ENCODE peak calls at places on chromosomes 13 and 19, in eight cellular contexts. One of them, this sample, is unnamed.

GRCh38 chr13:64158910-64159309 is 2743.3 kb upstream of the PCDH20 start:
- DNase-seq in neural crest cell: no peak
- DNase-seq in NCI-H774: no peak
- DNase-seq in AG08396: no peak
- DNase-seq in T-helper 2 cell: no peak
- DNase-seq in stimulated activated CD4-positive, alpha-beta T cell treated with anti-CD3 and anti-CD28 coated beads, Interleukin-15, amount 100 ng/mL, for 24 hours: no peak
- DNase-seq in PC-3: peak
- DNase-seq in GM23338: no peak
- DNase-seq in this sample: no peak

GRCh38 chr13:98451676-98452105 is 125.2 kb downstream of the STK24 start:
- DNase-seq in neural crest cell: no peak
- DNase-seq in PC-3: no peak
- DNase-seq in AG08396: no peak
- DNase-seq in NCI-H774: no peak
- DNase-seq in stimulated activated CD4-positive, alpha-beta T cell treated with anti-CD3 and anti-CD28 coated beads, Interleukin-15, amount 100 ng/mL, for 24 hours: no peak
- DNase-seq in T-helper 2 cell: no peak
- DNase-seq in GM23338: no peak
- DNase-seq in this sample: no peak

GRCh38 chr19:778910-779653 is 18.2 kb upstream of the PTBP1 start:
- DNase-seq in neural crest cell: no peak
- DNase-seq in T-helper 2 cell: no peak
- DNase-seq in NCI-H774: no peak
- DNase-seq in stimulated activated CD4-positive, alpha-beta T cell treated with anti-CD3 and anti-CD28 coated beads, Interleukin-15, amount 100 ng/mL, for 24 hours: no peak
- DNase-seq in GM23338: peak
- DNase-seq in AG08396: peak
- DNase-seq in PC-3: peak
- DNase-seq in this sample: no peak

GRCh38 chr19:39299404-39299803 is 3.2 kb downstream of the IFNL1 start:
- DNase-seq in PC-3: no peak
- DNase-seq in neural crest cell: no peak
- DNase-seq in T-helper 2 cell: no peak
- DNase-seq in GM23338: no peak
- DNase-seq in AG08396: no peak
- DNase-seq in stimulated activated CD4-positive, alpha-beta T cell treated with anti-CD3 and anti-CD28 coated beads, Interleukin-15, amount 100 ng/mL, for 24 hours: no peak
- DNase-seq in NCI-H774: no peak
- DNase-seq in this sample: no peak

GRCh38 chr19:39827216-39827615 is 6.7 kb downstream of the DYRK1B start:
- DNase-seq in T-helper 2 cell: no peak
- DNase-seq in neural crest cell: no peak
- DNase-seq in NCI-H774: no peak
- DNase-seq in AG08396: no peak
- DNase-seq in stimulated activated CD4-positive, alpha-beta T cell treated with anti-CD3 and anti-CD28 coated beads, Interleukin-15, amount 100 ng/mL, for 24 hours: no peak
- DNase-seq in PC-3: no peak
- DNase-seq in GM23338: no peak
- DNase-seq in this sample: no peak

GRCh38 chr13:44231786-44232516 is 141.7 kb upstream of the SERP2 start:
- DNase-seq in NCI-H774: peak
- DNase-seq in T-helper 2 cell: no peak
- DNase-seq in stimulated activated CD4-positive, alpha-beta T cell treated with anti-CD3 and anti-CD28 coated beads, Interleukin-15, amount 100 ng/mL, for 24 hours: peak
- DNase-seq in PC-3: peak
- DNase-seq in AG08396: peak
- DNase-seq in neural crest cell: no peak
- DNase-seq in GM23338: peak
- DNase-seq in this sample: no peak

GRCh38 chr19:46142294-46142693 is 5.7 kb upstream of the IGFL2 start:
- DNase-seq in stimulated activated CD4-positive, alpha-beta T cell treated with anti-CD3 and anti-CD28 coated beads, Interleukin-15, amount 100 ng/mL, for 24 hours: no peak
- DNase-seq in AG08396: no peak
- DNase-seq in NCI-H774: no peak
- DNase-seq in T-helper 2 cell: no peak
- DNase-seq in GM23338: no peak
- DNase-seq in PC-3: no peak
- DNase-seq in neural crest cell: no peak
- DNase-seq in this sample: no peak

GRCh38 chr19:51195616-51196015 is 29.3 kb upstream of the CD33 start:
- DNase-seq in neural crest cell: no peak
- DNase-seq in AG08396: no peak
- DNase-seq in GM23338: no peak
- DNase-seq in T-helper 2 cell: no peak
- DNase-seq in NCI-H774: no peak
- DNase-seq in PC-3: no peak
- DNase-seq in stimulated activated CD4-positive, alpha-beta T cell treated with anti-CD3 and anti-CD28 coated beads, Interleukin-15, amount 100 ng/mL, for 24 hours: no peak
- DNase-seq in this sample: no peak

GRCh38 chr13:108158746-108159145 is 56.6 kb downstream of the LIG4 start:
- DNase-seq in neural crest cell: no peak
- DNase-seq in PC-3: no peak
- DNase-seq in stimulated activated CD4-positive, alpha-beta T cell treated with anti-CD3 and anti-CD28 coated beads, Interleukin-15, amount 100 ng/mL, for 24 hours: no peak
- DNase-seq in T-helper 2 cell: no peak
- DNase-seq in NCI-H774: no peak
- DNase-seq in GM23338: no peak
- DNase-seq in AG08396: no peak
- DNase-seq in this sample: no peak

GRCh38 chr19:13373599-13373998 is 132.7 kb downstream of the CACNA1A start:
- DNase-seq in GM23338: peak
- DNase-seq in neural crest cell: no peak
- DNase-seq in NCI-H774: no peak
- DNase-seq in AG08396: no peak
- DNase-seq in T-helper 2 cell: no peak
- DNase-seq in stimulated activated CD4-positive, alpha-beta T cell treated with anti-CD3 and anti-CD28 coated beads, Interleukin-15, amount 100 ng/mL, for 24 hours: no peak
- DNase-seq in PC-3: no peak
- DNase-seq in this sample: no peak

GRCh38 chr13:65347420-65348030 is 1882.6 kb downstream of the PCDH9 start:
- DNase-seq in T-helper 2 cell: no peak
- DNase-seq in GM23338: no peak
- DNase-seq in PC-3: no peak
- DNase-seq in NCI-H774: no peak
- DNase-seq in stimulated activated CD4-positive, alpha-beta T cell treated with anti-CD3 and anti-CD28 coated beads, Interleukin-15, amount 100 ng/mL, for 24 hours: no peak
- DNase-seq in neural crest cell: no peak
- DNase-seq in AG08396: no peak
- DNase-seq in this sample: no peak

GRCh38 chr13:76816394-76816793 is 69.8 kb downstream of the KCTD12 start:
- DNase-seq in NCI-H774: peak
- DNase-seq in neural crest cell: no peak
- DNase-seq in PC-3: no peak
- DNase-seq in T-helper 2 cell: no peak
- DNase-seq in AG08396: no peak
- DNase-seq in GM23338: no peak
- DNase-seq in stimulated activated CD4-positive, alpha-beta T cell treated with anti-CD3 and anti-CD28 coated beads, Interleukin-15, amount 100 ng/mL, for 24 hours: no peak
- DNase-seq in this sample: no peak

GRCh38 chr13:29110003-29110402 is 289.9 kb downstream of the MTUS2 start:
- DNase-seq in PC-3: no peak
- DNase-seq in stimulated activated CD4-positive, alpha-beta T cell treated with anti-CD3 and anti-CD28 coated beads, Interleukin-15, amount 100 ng/mL, for 24 hours: no peak
- DNase-seq in AG08396: no peak
- DNase-seq in neural crest cell: no peak
- DNase-seq in GM23338: no peak
- DNase-seq in NCI-H774: no peak
- DNase-seq in T-helper 2 cell: no peak
- DNase-seq in this sample: no peak

GRCh38 chr13:81540777-81541176 is 1199.9 kb upstream of the SPRY2 start:
- DNase-seq in T-helper 2 cell: no peak
- DNase-seq in NCI-H774: no peak
- DNase-seq in stimulated activated CD4-positive, alpha-beta T cell treated with anti-CD3 and anti-CD28 coated beads, Interleukin-15, amount 100 ng/mL, for 24 hours: no peak
- DNase-seq in AG08396: no peak
- DNase-seq in PC-3: peak
- DNase-seq in GM23338: peak
- DNase-seq in neural crest cell: no peak
- DNase-seq in this sample: no peak

GRCh38 chr13:26019241-26019640 is 32.6 kb downstream of the SHISA2 start:
- DNase-seq in stimulated activated CD4-positive, alpha-beta T cell treated with anti-CD3 and anti-CD28 coated beads, Interleukin-15, amount 100 ng/mL, for 24 hours: no peak
- DNase-seq in PC-3: no peak
- DNase-seq in GM23338: no peak
- DNase-seq in NCI-H774: no peak
- DNase-seq in neural crest cell: no peak
- DNase-seq in T-helper 2 cell: no peak
- DNase-seq in AG08396: no peak
- DNase-seq in this sample: no peak

GRCh38 chr19:49758292-49758691 is 4.8 kb downstream of the TSKS start:
- DNase-seq in GM23338: no peak
- DNase-seq in NCI-H774: no peak
- DNase-seq in PC-3: peak
- DNase-seq in stimulated activated CD4-positive, alpha-beta T cell treated with anti-CD3 and anti-CD28 coated beads, Interleukin-15, amount 100 ng/mL, for 24 hours: no peak
- DNase-seq in AG08396: peak
- DNase-seq in neural crest cell: no peak
- DNase-seq in T-helper 2 cell: no peak
- DNase-seq in this sample: no peak

GRCh38 chr13:109381546-109382180 is 404.7 kb downstream of the IRS2 start:
- DNase-seq in PC-3: no peak
- DNase-seq in neural crest cell: no peak
- DNase-seq in NCI-H774: no peak
- DNase-seq in T-helper 2 cell: no peak
- DNase-seq in AG08396: peak
- DNase-seq in GM23338: no peak
- DNase-seq in stimulated activated CD4-positive, alpha-beta T cell treated with anti-CD3 and anti-CD28 coated beads, Interleukin-15, amount 100 ng/mL, for 24 hours: no peak
- DNase-seq in this sample: no peak

GRCh38 chr13:24995225-24995804 is 100.6 kb upstream of the PABPC3 start:
- DNase-seq in stimulated activated CD4-positive, alpha-beta T cell treated with anti-CD3 and anti-CD28 coated beads, Interleukin-15, amount 100 ng/mL, for 24 hours: peak
- DNase-seq in NCI-H774: peak
- DNase-seq in T-helper 2 cell: no peak
- DNase-seq in AG08396: peak
- DNase-seq in GM23338: peak
- DNase-seq in neural crest cell: peak
- DNase-seq in PC-3: peak
- DNase-seq in this sample: peak

GRCh38 chr19:40144151-40144550 is 47.1 kb upstream of the MAP3K10 start:
- DNase-seq in stimulated activated CD4-positive, alpha-beta T cell treated with anti-CD3 and anti-CD28 coated beads, Interleukin-15, amount 100 ng/mL, for 24 hours: no peak
- DNase-seq in AG08396: no peak
- DNase-seq in neural crest cell: no peak
- DNase-seq in NCI-H774: no peak
- DNase-seq in PC-3: no peak
- DNase-seq in GM23338: no peak
- DNase-seq in T-helper 2 cell: no peak
- DNase-seq in this sample: no peak

GRCh38 chr19:1449467-1450442 is at the start of gene APC2:
- DNase-seq in NCI-H774: peak
- DNase-seq in AG08396: peak
- DNase-seq in stimulated activated CD4-positive, alpha-beta T cell treated with anti-CD3 and anti-CD28 coated beads, Interleukin-15, amount 100 ng/mL, for 24 hours: peak
- DNase-seq in GM23338: peak
- DNase-seq in neural crest cell: peak
- DNase-seq in T-helper 2 cell: no peak
- DNase-seq in PC-3: no peak
- DNase-seq in this sample: peak

GRCh38 chr13:111115841-111116500 is 861 bp downstream of the ARHGEF7 start:
- DNase-seq in stimulated activated CD4-positive, alpha-beta T cell treated with anti-CD3 and anti-CD28 coated beads, Interleukin-15, amount 100 ng/mL, for 24 hours: peak
- DNase-seq in GM23338: peak
- DNase-seq in AG08396: peak
- DNase-seq in PC-3: peak
- DNase-seq in NCI-H774: no peak
- DNase-seq in T-helper 2 cell: no peak
- DNase-seq in neural crest cell: peak
- DNase-seq in this sample: no peak

This sample was measured in GM13977.